ENCODE peak calls at places on chromosomes 1 and 21, in ten cellular contexts. One of them, this sample, is unnamed.

GRCh38 chr1:67522001-67522441 is 91.8 kb upstream of the SERBP1 start:
- DNase-seq in adrenal gland: no peak
- DNase-seq in tibial nerve: no peak
- DNase-seq in IMR-90: no peak
- DNase-seq in esophagus squamous epithelium: no peak
- DNase-seq in uterus: no peak
- DNase-seq in transverse colon: no peak
- DNase-seq in NB4: no peak
- DNase-seq in gastrocnemius medialis: no peak
- DNase-seq in GM12878: no peak
- DNase-seq in this sample: no peak

GRCh38 chr1:183578846-183579245 is 11.4 kb downstream of the NCF2 start:
- DNase-seq in esophagus squamous epithelium: no peak
- DNase-seq in GM12878: no peak
- DNase-seq in uterus: no peak
- DNase-seq in NB4: no peak
- DNase-seq in adrenal gland: no peak
- DNase-seq in gastrocnemius medialis: no peak
- DNase-seq in tibial nerve: no peak
- DNase-seq in IMR-90: no peak
- DNase-seq in transverse colon: no peak
- DNase-seq in this sample: no peak

GRCh38 chr1:18109756-18110597 is 2.4 kb downstream of the IGSF21 start:
- DNase-seq in adrenal gland: peak; percentile 24
- DNase-seq in transverse colon: peak; percentile 37
- DNase-seq in uterus: peak; percentile 16
- DNase-seq in esophagus squamous epithelium: no peak
- DNase-seq in GM12878: no peak
- DNase-seq in NB4: no peak
- DNase-seq in tibial nerve: peak; percentile 26
- DNase-seq in gastrocnemius medialis: peak; percentile 31
- DNase-seq in IMR-90: no peak
- DNase-seq in this sample: peak; percentile 29

GRCh38 chr1:208201241-208201640 is 42.9 kb downstream of the PLXNA2 start:
- DNase-seq in adrenal gland: peak; percentile 66
- DNase-seq in gastrocnemius medialis: peak; percentile 81
- DNase-seq in IMR-90: peak; percentile 91
- DNase-seq in uterus: peak; percentile 64
- DNase-seq in transverse colon: peak; percentile 79
- DNase-seq in NB4: no peak
- DNase-seq in esophagus squamous epithelium: no peak
- DNase-seq in GM12878: no peak
- DNase-seq in tibial nerve: no peak
- DNase-seq in this sample: peak; percentile 59

GRCh38 chr1:230823835-230824485 is 44.4 kb downstream of the C1orf198 start:
- DNase-seq in esophagus squamous epithelium: no peak
- DNase-seq in tibial nerve: no peak
- DNase-seq in gastrocnemius medialis: no peak
- DNase-seq in uterus: no peak
- DNase-seq in transverse colon: no peak
- DNase-seq in IMR-90: no peak
- DNase-seq in GM12878: no peak
- DNase-seq in adrenal gland: no peak
- DNase-seq in NB4: no peak
- DNase-seq in this sample: no peak

GRCh38 chr1:62536865-62537264 is 60.5 kb upstream of the ANGPTL3 start:
- DNase-seq in tibial nerve: no peak
- DNase-seq in gastrocnemius medialis: no peak
- DNase-seq in NB4: no peak
- DNase-seq in uterus: no peak
- DNase-seq in esophagus squamous epithelium: no peak
- DNase-seq in adrenal gland: no peak
- DNase-seq in IMR-90: no peak
- DNase-seq in GM12878: no peak
- DNase-seq in transverse colon: no peak
- DNase-seq in this sample: no peak

GRCh38 chr1:54153548-54154439 is 994 bp upstream of the CDCP2 start:
- DNase-seq in adrenal gland: peak; percentile 78
- DNase-seq in gastrocnemius medialis: peak; percentile 88
- DNase-seq in esophagus squamous epithelium: no peak
- DNase-seq in transverse colon: peak; percentile 55
- DNase-seq in GM12878: no peak
- DNase-seq in uterus: peak; percentile 71
- DNase-seq in IMR-90: peak; percentile 65
- DNase-seq in NB4: peak; percentile 75
- DNase-seq in tibial nerve: no peak
- DNase-seq in this sample: peak; percentile 74

GRCh38 chr1:202007703-202008489 is 2.5 kb upstream of the ELF3 start:
- DNase-seq in uterus: no peak
- DNase-seq in adrenal gland: no peak
- DNase-seq in GM12878: no peak
- DNase-seq in IMR-90: no peak
- DNase-seq in NB4: no peak
- DNase-seq in transverse colon: peak; percentile 90
- DNase-seq in esophagus squamous epithelium: no peak
- DNase-seq in tibial nerve: no peak
- DNase-seq in gastrocnemius medialis: no peak
- DNase-seq in this sample: no peak

GRCh38 chr1:15246960-15247614 is at the start of gene FHAD1:
- DNase-seq in uterus: no peak
- DNase-seq in gastrocnemius medialis: no peak
- DNase-seq in tibial nerve: no peak
- DNase-seq in NB4: peak; percentile 12
- DNase-seq in transverse colon: peak; percentile 70
- DNase-seq in esophagus squamous epithelium: no peak
- DNase-seq in IMR-90: peak; percentile 17
- DNase-seq in adrenal gland: peak; percentile 69
- DNase-seq in GM12878: no peak
- DNase-seq in this sample: no peak

GRCh38 chr1:171913385-171913784 is 72.1 kb downstream of the DNM3 start:
- DNase-seq in NB4: no peak
- DNase-seq in tibial nerve: no peak
- DNase-seq in GM12878: no peak
- DNase-seq in IMR-90: no peak
- DNase-seq in transverse colon: peak; percentile 51
- DNase-seq in gastrocnemius medialis: no peak
- DNase-seq in uterus: no peak
- DNase-seq in esophagus squamous epithelium: no peak
- DNase-seq in adrenal gland: peak; percentile 43
- DNase-seq in this sample: no peak

GRCh38 chr1:186440584-186440983 is 20.3 kb downstream of the PDC start:
- DNase-seq in gastrocnemius medialis: no peak
- DNase-seq in adrenal gland: no peak
- DNase-seq in IMR-90: peak; percentile 37
- DNase-seq in uterus: no peak
- DNase-seq in transverse colon: no peak
- DNase-seq in tibial nerve: no peak
- DNase-seq in NB4: no peak
- DNase-seq in GM12878: no peak
- DNase-seq in esophagus squamous epithelium: no peak
- DNase-seq in this sample: no peak

GRCh38 chr21:39016740-39017315 is 166.4 kb downstream of the PSMG1 start:
- DNase-seq in gastrocnemius medialis: no peak
- DNase-seq in GM12878: peak; percentile 23
- DNase-seq in IMR-90: peak; percentile 40
- DNase-seq in tibial nerve: no peak
- DNase-seq in adrenal gland: no peak
- DNase-seq in transverse colon: peak; percentile 35
- DNase-seq in esophagus squamous epithelium: no peak
- DNase-seq in NB4: peak; percentile 94
- DNase-seq in uterus: no peak
- DNase-seq in this sample: no peak

GRCh38 chr21:46349134-46349760 is 25.3 kb downstream of the PCNT start:
- DNase-seq in adrenal gland: no peak
- DNase-seq in esophagus squamous epithelium: no peak
- DNase-seq in transverse colon: no peak
- DNase-seq in tibial nerve: no peak
- DNase-seq in NB4: no peak
- DNase-seq in uterus: no peak
- DNase-seq in gastrocnemius medialis: peak; percentile 61
- DNase-seq in IMR-90: no peak
- DNase-seq in GM12878: no peak
- DNase-seq in this sample: no peak

GRCh38 chr21:14888202-14888601 is 176.6 kb downstream of the NRIP1 start:
- DNase-seq in GM12878: no peak
- DNase-seq in IMR-90: no peak
- DNase-seq in adrenal gland: no peak
- DNase-seq in uterus: no peak
- DNase-seq in esophagus squamous epithelium: no peak
- DNase-seq in NB4: no peak
- DNase-seq in gastrocnemius medialis: no peak
- DNase-seq in tibial nerve: no peak
- DNase-seq in transverse colon: no peak
- DNase-seq in this sample: no peak

GRCh38 chr1:111369177-111369576 is 58.4 kb downstream of the OVGP1 start:
- DNase-seq in tibial nerve: no peak
- DNase-seq in GM12878: no peak
- DNase-seq in uterus: no peak
- DNase-seq in gastrocnemius medialis: no peak
- DNase-seq in NB4: no peak
- DNase-seq in IMR-90: no peak
- DNase-seq in transverse colon: no peak
- DNase-seq in adrenal gland: no peak
- DNase-seq in esophagus squamous epithelium: no peak
- DNase-seq in this sample: no peak

GRCh38 chr1:166172106-166172505 is 5.3 kb upstream of the FAM78B start:
- DNase-seq in IMR-90: no peak
- DNase-seq in transverse colon: peak; percentile 25
- DNase-seq in GM12878: no peak
- DNase-seq in tibial nerve: no peak
- DNase-seq in uterus: no peak
- DNase-seq in adrenal gland: no peak
- DNase-seq in gastrocnemius medialis: no peak
- DNase-seq in esophagus squamous epithelium: no peak
- DNase-seq in NB4: no peak
- DNase-seq in this sample: no peak

DNA sequence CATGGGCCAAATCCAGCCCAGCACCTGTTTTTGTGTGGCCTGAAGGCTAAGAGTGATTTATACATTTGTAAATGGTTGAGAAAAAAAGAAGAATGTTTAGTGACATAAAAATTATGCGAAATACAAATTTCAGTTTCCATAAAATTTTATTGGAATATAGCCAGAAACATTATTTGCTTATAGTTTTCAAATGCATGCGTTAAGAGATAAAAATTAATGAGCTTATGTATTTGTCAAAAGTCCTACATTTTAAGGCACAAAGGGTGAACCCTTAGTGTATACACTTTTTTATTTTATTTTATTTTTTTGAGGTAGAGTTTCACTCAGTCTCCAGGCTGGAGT is 2.1 kb downstream of the MORC3 start:
- DNase-seq in GM12878: no peak
- DNase-seq in adrenal gland: no peak
- DNase-seq in gastrocnemius medialis: no peak
- DNase-seq in tibial nerve: no peak
- DNase-seq in transverse colon: no peak
- DNase-seq in esophagus squamous epithelium: no peak
- DNase-seq in IMR-90: no peak
- DNase-seq in uterus: no peak
- DNase-seq in NB4: no peak
- DNase-seq in this sample: no peak
- H3K4me3 ChIP-seq in GM12878: peak overlapping the region; percentile 81
- H3K4me3 ChIP-seq in adrenal gland: no peak overlapping the region
- H3K4me3 ChIP-seq in gastrocnemius medialis: peak overlapping the region; percentile 84
- H3K4me3 ChIP-seq in tibial nerve: no peak overlapping the region
- H3K4me3 ChIP-seq in transverse colon: no peak overlapping the region
- H3K4me3 ChIP-seq in esophagus squamous epithelium: peak overlapping the region; percentile 87
- H3K4me3 ChIP-seq in IMR-90: peak overlapping the region; percentile 33
- H3K4me3 ChIP-seq in uterus: no peak overlapping the region
- H3K4me3 ChIP-seq in NB4: peak overlapping the region; percentile 89
- H3K4me3 ChIP-seq in this sample: no peak overlapping the region

GRCh38 chr1:92117526-92117925 is 37.4 kb downstream of the BTBD8 start:
- DNase-seq in esophagus squamous epithelium: no peak
- DNase-seq in IMR-90: no peak
- DNase-seq in tibial nerve: no peak
- DNase-seq in NB4: no peak
- DNase-seq in adrenal gland: no peak
- DNase-seq in gastrocnemius medialis: no peak
- DNase-seq in GM12878: no peak
- DNase-seq in uterus: no peak
- DNase-seq in transverse colon: no peak
- DNase-seq in this sample: no peak
- TF ChIP-seq POLR2A in esophagus squamous epithelium: no peak
- TF ChIP-seq POLR2A in IMR-90: no peak
- TF ChIP-seq POLR2A in tibial nerve: no peak
- TF ChIP-seq POLR2A in NB4: no peak
- TF ChIP-seq POLR2A in adrenal gland: no peak
- TF ChIP-seq POLR2A in gastrocnemius medialis: no peak
- TF ChIP-seq POLR2A in GM12878: no peak
- TF ChIP-seq POLR2A in uterus: no peak
- TF ChIP-seq POLR2A in transverse colon: no peak
- TF ChIP-seq POLR2A in this sample: no peak

DNA sequence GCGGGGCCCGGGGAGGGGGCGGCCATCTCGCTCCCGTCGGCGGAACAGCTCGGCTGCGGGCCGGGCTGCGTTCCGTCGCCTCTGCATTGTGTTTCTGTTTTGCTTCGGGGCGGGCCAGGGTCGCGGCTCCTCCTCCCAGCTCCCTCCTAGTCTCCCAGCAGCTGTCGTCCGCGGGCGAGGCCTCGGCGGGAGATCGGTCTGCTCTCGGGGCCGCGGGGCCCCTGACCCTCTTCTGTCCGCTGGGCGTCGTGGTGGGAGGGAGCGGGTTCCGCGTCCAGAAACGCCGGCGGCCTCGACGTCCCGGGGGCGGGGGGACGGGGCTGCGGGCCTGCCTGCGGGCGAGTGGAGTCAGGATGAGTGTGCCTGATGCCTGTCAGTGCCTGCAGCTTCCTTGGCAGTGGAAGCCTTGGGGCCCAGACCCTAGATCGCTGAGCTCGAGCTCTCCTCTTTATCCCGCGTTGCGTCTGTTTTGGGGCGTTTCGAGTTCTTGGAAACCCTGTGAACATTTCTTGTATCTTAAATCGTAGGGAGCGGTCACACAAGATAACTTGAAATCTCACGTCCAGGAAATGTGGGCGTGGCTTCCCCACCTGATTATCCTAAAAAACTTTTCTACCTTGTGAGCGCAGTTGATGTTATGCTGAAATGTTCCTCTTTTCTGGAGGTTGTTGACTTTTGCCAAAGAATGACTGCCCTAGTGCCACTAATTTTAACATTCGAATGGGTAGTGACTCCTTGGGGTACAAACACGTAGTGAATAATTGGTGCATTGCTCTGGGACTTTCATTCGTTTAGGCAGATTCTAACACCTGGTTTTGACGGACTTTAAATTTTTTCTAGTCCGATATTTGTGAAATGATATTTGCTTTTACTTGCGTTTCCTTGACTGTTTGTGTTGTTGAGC is 676 bp downstream of the MORC3 start:
- DNase-seq in GM12878: peak; percentile 17
- DNase-seq in esophagus squamous epithelium: peak; percentile 48
- DNase-seq in gastrocnemius medialis: peak; percentile 71
- DNase-seq in adrenal gland: peak; percentile 82
- DNase-seq in NB4: peak; percentile 83
- DNase-seq in tibial nerve: peak; percentile 42
- DNase-seq in uterus: peak; percentile 56
- DNase-seq in transverse colon: peak; percentile 71
- DNase-seq in IMR-90: peak; percentile 73
- DNase-seq in this sample: peak; percentile 95
- TF ChIP-seq CTCF in GM12878: no peak
- TF ChIP-seq CTCF in esophagus squamous epithelium: no peak
- TF ChIP-seq CTCF in gastrocnemius medialis: no peak
- TF ChIP-seq CTCF in adrenal gland: no peak
- TF ChIP-seq CTCF in NB4: no peak
- TF ChIP-seq CTCF in tibial nerve: no peak
- TF ChIP-seq CTCF in uterus: no peak
- TF ChIP-seq CTCF in transverse colon: no peak
- TF ChIP-seq CTCF in IMR-90: no peak
- TF ChIP-seq CTCF in this sample: no peak

GRCh38 chr1:1782399-1783221 is 4.3 kb upstream of the NADK start:
- DNase-seq in gastrocnemius medialis: peak; percentile 61
- DNase-seq in esophagus squamous epithelium: no peak
- DNase-seq in adrenal gland: peak; percentile 72
- DNase-seq in transverse colon: peak; percentile 86
- DNase-seq in IMR-90: peak; percentile 54
- DNase-seq in tibial nerve: peak; percentile 55
- DNase-seq in NB4: peak; percentile 66
- DNase-seq in GM12878: no peak
- DNase-seq in uterus: peak; percentile 48
- DNase-seq in this sample: peak; percentile 95
- H3K4me3 ChIP-seq in gastrocnemius medialis: peak overlapping the region; percentile 37
- H3K4me3 ChIP-seq in esophagus squamous epithelium: peak overlapping the region; percentile 40
- H3K4me3 ChIP-seq in adrenal gland: no peak overlapping the region
- H3K4me3 ChIP-seq in transverse colon: no peak overlapping the region
- H3K4me3 ChIP-seq in IMR-90: no peak overlapping the region
- H3K4me3 ChIP-seq in tibial nerve: no peak overlapping the region
- H3K4me3 ChIP-seq in NB4: no peak overlapping the region
- H3K4me3 ChIP-seq in GM12878: peak overlapping the region; percentile 29
- H3K4me3 ChIP-seq in uterus: no peak overlapping the region
- H3K4me3 ChIP-seq in this sample: peak overlapping the region; percentile 7